ENCODE peak calls at places on chromosomes 7 and 10, in four cellular contexts. One of them, this sample, is unnamed.

GRCh38 chr7:157474685-157475084 is 137.9 kb downstream of the DNAJB6 start:
- DNase-seq in nephron progenitor cell: peak; percentile 38
- DNase-seq in iPS DF 6.9: peak; percentile 16
- DNase-seq in right cardiac atrium: no peak
- DNase-seq in this sample: peak; percentile 42

GRCh38 chr7:50202052-50202555 is 102.4 kb upstream of the IKZF1 start:
- DNase-seq in right cardiac atrium: no peak
- DNase-seq in iPS DF 6.9: no peak
- DNase-seq in nephron progenitor cell: no peak
- DNase-seq in this sample: no peak

GRCh38 chr7:22723642-22724041 is 3.4 kb upstream of the IL6 start:
- DNase-seq in right cardiac atrium: peak; percentile 61
- DNase-seq in nephron progenitor cell: no peak
- DNase-seq in iPS DF 6.9: no peak
- DNase-seq in this sample: no peak

GRCh38 chr7:157018328-157018996 is 8.0 kb upstream of the MNX1 start:
- DNase-seq in right cardiac atrium: no peak
- DNase-seq in nephron progenitor cell: no peak
- DNase-seq in iPS DF 6.9: no peak
- DNase-seq in this sample: no peak

GRCh38 chr10:133568287-133568614 is 2.9 kb upstream of the SYCE1 start:
- DNase-seq in iPS DF 6.9: no peak
- DNase-seq in right cardiac atrium: no peak
- DNase-seq in nephron progenitor cell: no peak
- DNase-seq in this sample: no peak

GRCh38 chr7:158264881-158265742 is 322.5 kb downstream of the PTPRN2 start:
- DNase-seq in nephron progenitor cell: no peak
- DNase-seq in iPS DF 6.9: no peak
- DNase-seq in right cardiac atrium: no peak
- DNase-seq in this sample: no peak

GRCh38 chr10:82742478-82742877 is 867.5 kb downstream of the NRG3 start:
- DNase-seq in iPS DF 6.9: no peak
- DNase-seq in nephron progenitor cell: no peak
- DNase-seq in right cardiac atrium: no peak
- DNase-seq in this sample: peak; percentile 77

GRCh38 chr7:69123003-69123402 is 475.3 kb upstream of the AUTS2 start:
- DNase-seq in right cardiac atrium: no peak
- DNase-seq in nephron progenitor cell: no peak
- DNase-seq in iPS DF 6.9: no peak
- DNase-seq in this sample: no peak

GRCh38 chr10:1776127-1776662 is 38.9 kb upstream of the ADARB2 start:
- DNase-seq in nephron progenitor cell: no peak
- DNase-seq in right cardiac atrium: no peak
- DNase-seq in iPS DF 6.9: no peak
- DNase-seq in this sample: no peak

This sample was measured in ELR.